ENCODE peak calls at places on chromosomes 1 and 21, in four cellular contexts. Q is AG09319, G is colonic mucosa, N is Calu3. E is an unnamed sample.

GRCh38 chr21:21291883-21292569 is 293.8 kb downstream of the NCAM2 start:
- DNase-seq in Q (no peak), G (no peak), N (no peak), E (no peak)

GRCh38 chr1:113456967-113457366 is 66.7 kb downstream of the MAGI3 start:
- DNase-seq in Q (peak), G (no peak), N (peak), E (no peak)

GRCh38 chr1:39509360-39510009 is 18.0 kb downstream of the BMP8A start:
- DNase-seq in Q (no peak), G (peak), N (no peak), E (no peak)

GRCh38 chr1:205226868-205227583 is 720 bp upstream of the TMCC2 start:
- DNase-seq in Q (no peak), G (no peak), N (peak), E (no peak)

GRCh38 chr21:26148071-26148470 is 22.5 kb downstream of the APP start:
- DNase-seq in Q (no peak), G (no peak), N (peak), E (no peak)

GRCh38 chr21:29441651-29442050 is 142.9 kb downstream of the BACH1 start:
- DNase-seq in Q (no peak), G (no peak), N (no peak), E (no peak)

GRCh38 chr1:108830119-108831008 is 26.5 kb downstream of the AKNAD1 start:
- DNase-seq in Q (peak), G (peak), N (peak), E (no peak)

GRCh38 chr1:29120955-29121485 is 2.7 kb downstream of the TMEM200B start:
- DNase-seq in Q (peak), G (peak), N (no peak), E (peak)

GRCh38 chr1:6824665-6825368 is 39.6 kb downstream of the CAMTA1 start:
- DNase-seq in Q (no peak), G (no peak), N (no peak), E (no peak)

GRCh38 chr1:199585392-199585791 is 442.1 kb upstream of the NR5A2 start:
- DNase-seq in Q (no peak), G (no peak), N (peak), E (no peak)

GRCh38 chr1:86849756-86850155 is 64.2 kb downstream of the SELENOF start:
- DNase-seq in Q (no peak), G (no peak), N (no peak), E (no peak)

GRCh38 chr1:167957710-167958109 is 20.8 kb upstream of the MPC2 start:
- DNase-seq in Q (no peak), G (no peak), N (no peak), E (no peak)

GRCh38 chr1:205870236-205870635 is 20.3 kb upstream of the PM20D1 start:
- DNase-seq in Q (no peak), G (no peak), N (no peak), E (no peak)

GRCh38 chr1:170768929-170769328 is 105.0 kb downstream of the PRRX1 start:
- DNase-seq in Q (no peak), G (no peak), N (no peak), E (no peak)

GRCh38 chr1:207027221-207027777 is 5.3 kb downstream of the C1orf116 start:
- DNase-seq in Q (no peak), G (peak), N (peak), E (no peak)

GRCh38 chr1:55010194-55010886 is 11.6 kb downstream of the BSND start:
- DNase-seq in Q (no peak), G (no peak), N (no peak), E (no peak)

GRCh38 chr1:25197235-25197930 is 34.9 kb downstream of the SYF2 start:
- DNase-seq in Q (no peak), G (no peak), N (no peak), E (no peak)

GRCh38 chr1:22527122-22527521 is 36.2 kb upstream of the EPHA8 start:
- DNase-seq in Q (no peak), G (no peak), N (no peak), E (no peak)

GRCh38 chr1:206521002-206521585 is 13.8 kb downstream of the RASSF5 start:
- DNase-seq in Q (no peak), G (no peak), N (peak), E (no peak)

GRCh38 chr1:2979191-2980072 is 41.8 kb upstream of the ACTRT2 start:
- DNase-seq in Q (no peak), G (no peak), N (no peak), E (no peak)

GRCh38 chr1:117008675-117009074 is 7.1 kb downstream of the CD101 start:
- DNase-seq in Q (no peak), G (no peak), N (no peak), E (no peak)
- TF ChIP-seq CTCF in Q (no peak), G (no peak), N (no peak), E (no peak)

DNA sequence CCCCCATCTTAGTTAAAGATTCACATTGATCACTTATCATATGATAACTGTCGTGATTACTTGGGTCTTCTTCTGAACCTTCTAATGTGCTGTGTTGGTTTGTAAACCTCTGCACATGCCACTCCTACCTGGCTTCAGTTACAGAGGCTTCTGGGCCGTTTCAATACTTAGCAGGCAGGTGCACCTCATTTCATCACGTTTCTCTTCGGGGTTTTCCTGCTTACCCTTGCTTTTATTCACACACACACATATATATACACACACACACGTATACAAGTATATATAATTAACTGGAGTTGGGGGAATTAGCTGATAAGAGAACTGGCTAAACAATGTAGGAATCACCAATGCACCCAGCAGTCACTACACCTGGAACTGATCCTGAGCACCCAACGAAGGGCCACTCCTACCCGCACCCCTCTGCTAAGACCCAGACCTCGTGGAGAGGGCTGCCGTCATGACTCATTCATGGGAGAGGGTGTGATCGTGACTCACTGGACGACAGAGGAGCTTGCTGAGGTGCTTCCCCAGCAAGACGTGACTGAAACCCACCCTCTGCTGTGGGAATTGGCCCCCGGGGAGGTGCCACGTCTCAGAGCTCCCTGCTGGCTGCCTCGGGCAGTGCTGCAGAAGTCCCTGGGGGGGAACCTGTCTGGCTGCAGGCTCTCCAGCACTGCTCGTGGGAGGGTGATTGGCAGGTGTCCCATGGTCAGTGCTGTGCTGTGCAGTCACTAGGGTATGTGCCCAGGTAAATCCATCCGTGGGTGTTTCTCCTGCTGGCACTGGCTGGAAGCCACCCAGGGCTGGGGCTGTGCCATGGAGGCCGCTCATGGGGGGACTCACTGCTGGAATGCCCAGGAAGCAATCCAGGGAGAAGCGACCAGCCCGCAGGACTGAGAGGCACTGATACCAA is 166.6 kb downstream of the DYRK1A start:
- DNase-seq in Q (no peak), G (no peak), N (peak), E (no peak)
- TF ChIP-seq CTCF in Q (no peak), G (no peak), N (no peak), E (no peak)

DNA sequence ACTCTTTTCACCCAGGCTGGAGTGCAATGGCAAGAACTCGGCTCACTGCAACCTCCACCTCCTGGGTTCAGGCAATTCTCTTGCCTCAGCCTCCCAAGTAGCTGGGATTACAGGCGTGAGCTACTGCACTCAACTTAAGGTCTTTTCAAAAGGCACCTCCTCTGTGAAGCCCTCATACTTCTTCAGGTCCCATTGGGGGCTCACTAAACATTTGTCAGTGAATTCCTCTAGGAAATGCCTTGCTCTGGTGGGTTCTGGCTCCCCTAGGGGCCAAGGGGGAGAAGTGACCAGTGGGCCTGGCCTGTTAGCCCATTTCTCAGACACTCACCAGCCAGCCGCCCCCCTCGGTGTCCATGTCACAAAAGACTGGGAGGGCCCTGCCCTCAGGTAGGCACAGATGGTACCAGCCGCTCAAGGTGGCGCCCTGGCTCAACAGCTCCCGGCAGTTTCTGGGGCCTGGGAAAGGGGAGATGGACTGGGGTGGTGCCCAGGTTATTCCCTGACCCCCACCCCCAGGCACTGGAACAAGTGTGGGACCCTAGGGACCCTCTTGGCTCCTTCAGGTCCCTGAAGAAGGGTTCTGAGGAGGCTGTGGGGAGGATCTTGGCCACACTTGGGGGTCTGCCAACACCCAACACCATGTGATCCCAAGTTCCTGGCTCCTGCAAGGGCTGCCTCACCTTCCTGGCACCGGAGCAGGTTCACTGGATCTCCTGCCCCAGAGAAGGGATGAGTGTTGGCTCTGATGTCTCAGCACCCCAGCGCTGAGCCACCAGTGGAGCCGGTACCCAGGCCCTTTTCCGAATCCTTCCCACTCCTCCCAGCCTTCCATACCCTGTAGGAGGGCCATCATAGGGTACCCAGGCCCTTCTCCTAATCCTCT is 1.6 kb downstream of the FCN3 start:
- DNase-seq in Q (no peak), G (no peak), N (no peak), E (no peak)
- TF ChIP-seq CTCF in Q (peak), G (no peak), N (no peak), E (peak)

DNA sequence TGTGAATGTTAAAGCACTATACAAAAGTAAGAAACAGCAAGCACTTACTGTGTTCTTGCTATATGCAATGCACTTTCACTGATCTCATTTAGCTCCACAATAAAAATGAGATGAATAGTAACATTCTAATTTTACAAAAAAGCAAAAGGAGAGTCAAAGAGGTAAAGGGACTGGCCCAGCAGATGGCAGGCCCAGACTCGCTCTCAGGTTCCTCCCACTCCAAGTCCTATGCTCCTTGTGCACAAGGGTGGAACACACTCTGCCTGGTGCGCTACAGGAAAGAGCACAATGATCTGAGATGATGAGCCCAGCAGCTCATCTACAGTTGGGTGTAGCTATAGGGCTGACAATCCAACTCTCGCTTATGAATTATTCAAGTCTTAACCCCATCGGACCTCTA is 94.1 kb upstream of the LYST start:
- DNase-seq in Q (no peak), G (no peak), N (no peak), E (no peak)
- TF ChIP-seq CTCF in Q (no peak), G (no peak), N (no peak), E (no peak)

DNA sequence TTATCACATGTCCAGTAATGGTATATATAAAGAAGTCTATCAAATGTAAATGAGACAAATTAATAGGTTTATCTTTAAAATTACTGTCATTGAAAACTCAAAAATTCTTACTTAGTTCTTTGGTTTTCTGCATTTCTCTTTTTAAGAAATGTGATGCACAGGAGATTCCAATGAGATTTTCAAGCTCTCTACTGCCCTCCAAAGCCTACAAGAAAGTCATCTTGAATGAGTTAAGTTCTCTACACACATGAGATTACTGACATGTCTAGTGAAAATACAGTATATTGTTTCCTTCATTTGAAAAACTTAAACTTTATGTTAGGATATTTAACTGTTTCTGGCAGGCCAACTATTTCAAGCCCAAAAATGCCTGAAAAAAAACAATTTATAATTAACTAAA is 68.8 kb downstream of the ITGB3BP start:
- DNase-seq in Q (peak), G (no peak), N (no peak), E (no peak)
- TF ChIP-seq CTCF in Q (peak), G (no peak), N (no peak), E (peak)

E was measured in progenitor cell of endocrine pancreas.